ENCODE peak calls at places on chromosomes 4 and X, in five cellular contexts. One of them, this sample, is unnamed.

GRCh38 chr4:164012396-164013027 is 518.0 kb downstream of the TMA16 start:
- DNase-seq in cardiac muscle cell: peak; percentile 71
- DNase-seq in astrocyte: peak; percentile 20
- DNase-seq in HL-60: no peak
- DNase-seq in omental fat pad: no peak
- DNase-seq in this sample: peak; percentile 70

GRCh38 chr4:101014417-101014816 is 332.9 kb downstream of the PPP3CA start:
- DNase-seq in astrocyte: no peak
- DNase-seq in cardiac muscle cell: no peak
- DNase-seq in omental fat pad: no peak
- DNase-seq in HL-60: no peak
- DNase-seq in this sample: no peak

GRCh38 chrX:115487608-115488007 is 73.4 kb upstream of the PLS3 start:
- DNase-seq in omental fat pad: no peak
- DNase-seq in cardiac muscle cell: no peak
- DNase-seq in astrocyte: no peak
- DNase-seq in HL-60: no peak
- DNase-seq in this sample: no peak

GRCh38 chrX:105314468-105314867 is 94.0 kb upstream of the TEX13A start:
- DNase-seq in omental fat pad: no peak
- DNase-seq in astrocyte: peak; percentile 26
- DNase-seq in cardiac muscle cell: no peak
- DNase-seq in HL-60: no peak
- DNase-seq in this sample: no peak

GRCh38 chrX:150207733-150208132 is 155.4 kb upstream of the MAMLD1 start:
- DNase-seq in HL-60: no peak
- DNase-seq in astrocyte: no peak
- DNase-seq in cardiac muscle cell: no peak
- DNase-seq in omental fat pad: no peak
- DNase-seq in this sample: no peak

GRCh38 chrX:39841604-39842003 is 256.2 kb downstream of the BCOR start:
- DNase-seq in HL-60: no peak
- DNase-seq in cardiac muscle cell: no peak
- DNase-seq in omental fat pad: no peak
- DNase-seq in astrocyte: no peak
- DNase-seq in this sample: no peak

GRCh38 chr4:45004847-45005565 is 278.6 kb upstream of the GNPDA2 start:
- DNase-seq in cardiac muscle cell: no peak
- DNase-seq in HL-60: no peak
- DNase-seq in astrocyte: peak; percentile 5
- DNase-seq in omental fat pad: no peak
- DNase-seq in this sample: no peak

GRCh38 chr4:159010563-159011260 is 92.2 kb upstream of the RAPGEF2 start:
- DNase-seq in omental fat pad: peak; percentile 39
- DNase-seq in HL-60: no peak
- DNase-seq in astrocyte: peak; percentile 74
- DNase-seq in cardiac muscle cell: no peak
- DNase-seq in this sample: no peak

GRCh38 chrX:13899607-13900006 is 82.7 kb upstream of the GPM6B start:
- DNase-seq in cardiac muscle cell: no peak
- DNase-seq in astrocyte: peak; percentile 86
- DNase-seq in omental fat pad: no peak
- DNase-seq in HL-60: no peak
- DNase-seq in this sample: no peak

GRCh38 chr4:155587766-155588165 is 78.9 kb upstream of the GUCY1A1 start:
- DNase-seq in HL-60: no peak
- DNase-seq in cardiac muscle cell: no peak
- DNase-seq in astrocyte: no peak
- DNase-seq in omental fat pad: no peak
- DNase-seq in this sample: no peak

GRCh38 chrX:53320543-53321215 is 39.3 kb upstream of the IQSEC2 start:
- DNase-seq in omental fat pad: no peak
- DNase-seq in cardiac muscle cell: peak; percentile 16
- DNase-seq in HL-60: no peak
- DNase-seq in astrocyte: no peak
- DNase-seq in this sample: peak; percentile 24

GRCh38 chr4:15457401-15458201 is 12.1 kb upstream of the CC2D2A start:
- DNase-seq in HL-60: peak; percentile 32
- DNase-seq in astrocyte: peak; percentile 58
- DNase-seq in omental fat pad: no peak
- DNase-seq in cardiac muscle cell: peak; percentile 64
- DNase-seq in this sample: no peak

GRCh38 chrX:136806891-136807410 is 26.2 kb upstream of the ARHGEF6 start:
- DNase-seq in cardiac muscle cell: no peak
- DNase-seq in omental fat pad: no peak
- DNase-seq in astrocyte: no peak
- DNase-seq in HL-60: no peak
- DNase-seq in this sample: no peak

GRCh38 chr4:82614868-82615449 is 53.2 kb upstream of the TMEM150C start:
- DNase-seq in HL-60: no peak
- DNase-seq in cardiac muscle cell: no peak
- DNase-seq in omental fat pad: no peak
- DNase-seq in astrocyte: no peak
- DNase-seq in this sample: no peak

GRCh38 chr4:188934320-188934975 is 795.2 kb downstream of the TRIML1 start:
- DNase-seq in cardiac muscle cell: no peak
- DNase-seq in omental fat pad: no peak
- DNase-seq in astrocyte: peak; percentile 73
- DNase-seq in HL-60: no peak
- DNase-seq in this sample: no peak

GRCh38 chrX:155841232-155841631 is 39.9 kb upstream of the VAMP7 start:
- DNase-seq in cardiac muscle cell: no peak
- DNase-seq in omental fat pad: no peak
- DNase-seq in HL-60: peak; percentile 40
- DNase-seq in astrocyte: no peak
- DNase-seq in this sample: no peak

GRCh38 chr4:3217771-3218170 is 31.2 kb upstream of the MSANTD1 start:
- DNase-seq in omental fat pad: no peak
- DNase-seq in cardiac muscle cell: no peak
- DNase-seq in HL-60: no peak
- DNase-seq in astrocyte: no peak
- DNase-seq in this sample: no peak

GRCh38 chrX:50114113-50114512 is 86.7 kb downstream of the AKAP4 start:
- DNase-seq in astrocyte: no peak
- DNase-seq in omental fat pad: no peak
- DNase-seq in cardiac muscle cell: no peak
- DNase-seq in HL-60: no peak
- DNase-seq in this sample: no peak

GRCh38 chr4:137735561-137736104 is 203.3 kb upstream of the PCDH18 start:
- DNase-seq in astrocyte: no peak
- DNase-seq in omental fat pad: no peak
- DNase-seq in HL-60: no peak
- DNase-seq in cardiac muscle cell: no peak
- DNase-seq in this sample: no peak

GRCh38 chr4:107778784-107779530 is 45.8 kb upstream of the SGMS2 start:
- DNase-seq in HL-60: no peak
- DNase-seq in cardiac muscle cell: no peak
- DNase-seq in omental fat pad: no peak
- DNase-seq in astrocyte: no peak
- DNase-seq in this sample: no peak

GRCh38 chr4:188178276-188178675 is 39.0 kb downstream of the TRIML1 start:
- DNase-seq in HL-60: no peak
- DNase-seq in cardiac muscle cell: no peak
- DNase-seq in omental fat pad: no peak
- DNase-seq in astrocyte: no peak
- DNase-seq in this sample: no peak

GRCh38 chrX:40108959-40109287 is 11.2 kb upstream of the BCOR start:
- DNase-seq in cardiac muscle cell: peak; percentile 80
- DNase-seq in omental fat pad: no peak
- DNase-seq in astrocyte: peak; percentile 63
- DNase-seq in HL-60: peak; percentile 61
- DNase-seq in this sample: peak; percentile 59

GRCh38 chrX:139967300-139967699 is 2.0 kb upstream of the CXorf66 start:
- DNase-seq in HL-60: no peak
- DNase-seq in astrocyte: no peak
- DNase-seq in cardiac muscle cell: no peak
- DNase-seq in omental fat pad: no peak
- DNase-seq in this sample: no peak
- TF ChIP-seq CTCF in HL-60: no peak
- TF ChIP-seq CTCF in astrocyte: peak; percentile 14
- TF ChIP-seq CTCF in cardiac muscle cell: peak; percentile 34
- TF ChIP-seq CTCF in omental fat pad: no peak
- TF ChIP-seq CTCF in this sample: no peak

GRCh38 chrX:17065100-17065499 is 118.6 kb downstream of the REPS2 start:
- DNase-seq in omental fat pad: no peak
- DNase-seq in astrocyte: no peak
- DNase-seq in HL-60: no peak
- DNase-seq in cardiac muscle cell: no peak
- DNase-seq in this sample: no peak
- TF ChIP-seq CTCF in omental fat pad: no peak
- TF ChIP-seq CTCF in astrocyte: no peak
- TF ChIP-seq CTCF in HL-60: no peak
- TF ChIP-seq CTCF in cardiac muscle cell: no peak
- TF ChIP-seq CTCF in this sample: peak; percentile 23

GRCh38 chr4:13612569-13612968 is 15.0 kb downstream of the BOD1L1 start:
- DNase-seq in HL-60: no peak
- DNase-seq in astrocyte: no peak
- DNase-seq in cardiac muscle cell: peak; percentile 32
- DNase-seq in omental fat pad: no peak
- DNase-seq in this sample: no peak
- TF ChIP-seq CTCF in HL-60: no peak
- TF ChIP-seq CTCF in astrocyte: no peak
- TF ChIP-seq CTCF in cardiac muscle cell: no peak
- TF ChIP-seq CTCF in omental fat pad: no peak
- TF ChIP-seq CTCF in this sample: no peak

GRCh38 chrX:145178268-145178667 is 69.0 kb upstream of the SPANXN1 start:
- DNase-seq in HL-60: no peak
- DNase-seq in astrocyte: no peak
- DNase-seq in omental fat pad: no peak
- DNase-seq in cardiac muscle cell: no peak
- DNase-seq in this sample: no peak
- TF ChIP-seq CTCF in HL-60: no peak
- TF ChIP-seq CTCF in astrocyte: peak; percentile 3
- TF ChIP-seq CTCF in omental fat pad: no peak
- TF ChIP-seq CTCF in cardiac muscle cell: no peak
- TF ChIP-seq CTCF in this sample: peak; percentile 59

GRCh38 chr4:102105983-102106382 is 239.3 kb downstream of the SLC39A8 start:
- DNase-seq in astrocyte: no peak
- DNase-seq in cardiac muscle cell: no peak
- DNase-seq in HL-60: no peak
- DNase-seq in omental fat pad: no peak
- DNase-seq in this sample: no peak
- TF ChIP-seq CTCF in astrocyte: no peak
- TF ChIP-seq CTCF in cardiac muscle cell: no peak
- TF ChIP-seq CTCF in HL-60: no peak
- TF ChIP-seq CTCF in omental fat pad: no peak
- TF ChIP-seq CTCF in this sample: no peak

DNA sequence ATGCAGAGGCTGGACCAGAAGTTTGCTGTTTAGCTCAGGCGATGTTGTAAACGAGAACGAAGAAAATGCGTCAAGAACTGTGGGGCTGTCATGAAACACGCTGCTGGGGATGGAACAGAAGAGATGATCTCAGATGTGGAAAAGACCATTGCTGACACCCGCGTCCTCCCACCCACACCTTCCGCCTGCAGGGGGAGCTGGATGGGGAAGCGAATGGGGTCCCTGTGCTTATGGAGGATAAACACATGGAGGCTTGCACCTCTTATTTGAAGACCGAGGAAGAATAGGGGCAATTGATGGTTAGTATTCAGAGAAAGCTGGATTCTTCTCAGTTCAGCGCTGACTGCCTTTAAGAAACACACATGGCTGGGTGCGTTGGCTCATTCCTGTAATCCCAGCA is 63.9 kb downstream of the GPR143 start:
- DNase-seq in cardiac muscle cell: no peak
- DNase-seq in HL-60: no peak
- DNase-seq in omental fat pad: no peak
- DNase-seq in astrocyte: no peak
- DNase-seq in this sample: no peak
- TF ChIP-seq CTCF in cardiac muscle cell: no peak
- TF ChIP-seq CTCF in HL-60: no peak
- TF ChIP-seq CTCF in omental fat pad: no peak
- TF ChIP-seq CTCF in astrocyte: no peak
- TF ChIP-seq CTCF in this sample: no peak

GRCh38 chr4:40923326-40924095 is 173.8 kb downstream of the NSUN7 start:
- DNase-seq in omental fat pad: no peak
- DNase-seq in cardiac muscle cell: no peak
- DNase-seq in HL-60: no peak
- DNase-seq in astrocyte: no peak
- DNase-seq in this sample: no peak
- TF ChIP-seq CTCF in omental fat pad: no peak
- TF ChIP-seq CTCF in cardiac muscle cell: no peak
- TF ChIP-seq CTCF in HL-60: no peak
- TF ChIP-seq CTCF in astrocyte: no peak
- TF ChIP-seq CTCF in this sample: no peak

GRCh38 chr4:25993564-25994185 is 79.7 kb downstream of the SMIM20 start:
- DNase-seq in HL-60: no peak
- DNase-seq in omental fat pad: no peak
- DNase-seq in astrocyte: peak; percentile 35
- DNase-seq in cardiac muscle cell: no peak
- DNase-seq in this sample: peak; percentile 82
- TF ChIP-seq CTCF in HL-60: no peak
- TF ChIP-seq CTCF in omental fat pad: no peak
- TF ChIP-seq CTCF in astrocyte: no peak
- TF ChIP-seq CTCF in cardiac muscle cell: peak; percentile 41
- TF ChIP-seq CTCF in this sample: peak; percentile 76

GRCh38 chr4:139619644-139620043 is 46.0 kb upstream of the MGST2 start:
- DNase-seq in omental fat pad: no peak
- DNase-seq in cardiac muscle cell: peak; percentile 23
- DNase-seq in astrocyte: no peak
- DNase-seq in HL-60: peak; percentile 17
- DNase-seq in this sample: no peak

GRCh38 chr4:139622856-139623255 is 42.8 kb upstream of the MGST2 start:
- DNase-seq in cardiac muscle cell: no peak
- DNase-seq in HL-60: no peak
- DNase-seq in omental fat pad: no peak
- DNase-seq in astrocyte: no peak
- DNase-seq in this sample: no peak

DNA sequence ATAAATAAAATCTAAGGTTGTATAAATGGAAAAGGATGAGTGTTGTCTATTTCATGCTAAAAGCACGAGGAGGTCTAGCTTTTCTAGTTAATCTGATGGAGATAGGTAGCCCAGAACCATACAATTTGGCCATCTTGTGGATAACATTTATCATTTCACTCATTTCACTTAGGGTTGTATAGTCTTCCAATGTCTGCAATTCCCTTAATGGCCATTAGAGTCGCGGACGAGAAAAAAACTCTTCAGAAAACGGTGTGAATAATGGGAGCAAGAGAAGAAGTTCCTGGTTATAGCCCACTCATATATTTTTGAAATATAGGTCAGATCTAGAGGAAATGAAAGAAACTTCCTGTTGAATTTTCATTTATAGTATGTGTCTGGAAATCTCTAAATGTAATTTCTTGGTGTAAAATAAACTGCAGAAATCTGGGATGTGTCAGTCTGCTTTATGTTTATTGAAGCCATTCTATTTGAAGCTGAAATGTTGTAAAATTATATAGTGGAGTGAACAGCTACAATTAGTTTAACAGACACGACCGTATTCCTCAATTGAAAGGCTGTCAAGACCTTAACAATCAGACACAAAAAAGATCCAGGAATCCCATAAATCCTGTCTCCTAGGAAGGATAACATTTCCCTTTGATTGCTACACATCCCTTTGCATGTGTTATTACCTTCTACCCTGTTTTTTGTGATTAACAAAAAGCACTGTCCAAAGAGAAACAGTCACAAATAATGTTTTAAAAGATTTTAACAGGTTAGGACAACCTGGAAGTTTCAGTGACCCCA is 47.7 kb upstream of the MGST2 start:
- DNase-seq in cardiac muscle cell: no peak
- DNase-seq in astrocyte: no peak
- DNase-seq in omental fat pad: no peak
- DNase-seq in HL-60: no peak
- DNase-seq in this sample: no peak
- TF ChIP-seq CTCF in cardiac muscle cell: peak; percentile 46
- TF ChIP-seq CTCF in astrocyte: peak; percentile 37
- TF ChIP-seq CTCF in omental fat pad: no peak
- TF ChIP-seq CTCF in HL-60: no peak
- TF ChIP-seq CTCF in this sample: peak; percentile 69

This sample was measured in glutamatergic neuron.